ENCODE peak calls at places on chromosomes 16 and 17, in eight cellular contexts. W, S, C, M, F, D, B and T are unnamed samples. For H3K4me1 and H3K9me3, the result is how much of the 10 kb centered on the place peaks cover.

GRCh38 chr16:71927383-71927782 is 32.1 kb downstream of the IST1 start:
- DNase-seq in F (peak), S (peak), C (peak), B (peak), W (peak), M (peak), D (peak), T (peak)

GRCh38 chr16:76932541-76933211 is 258.3 kb upstream of the MON1B start:
- DNase-seq in S (no peak), M (peak), W (no peak), D (no peak), B (no peak), C (no peak), F (no peak), T (no peak)

GRCh38 chr16:84294196-84295142 is at the start of gene WFDC1:
- DNase-seq in F (no peak), W (no peak), D (no peak), B (peak), C (no peak), S (peak), M (peak), T (no peak)

GRCh38 chr16:48426244-48427135 is 41.3 kb upstream of the SIAH1 start:
- DNase-seq in D (no peak), B (no peak), S (no peak), F (no peak), M (peak), C (no peak), W (no peak), T (no peak)

GRCh38 chr17:4940625-4941021 is 555 bp downstream of the RNF167 start:
- DNase-seq in B (no peak), S (no peak), F (no peak), D (no peak), M (no peak), W (no peak), C (no peak), T (no peak)

GRCh38 chr16:69286941-69287713 is 24.0 kb upstream of the VPS4A start:
- DNase-seq in M (peak), W (peak), B (no peak), F (peak), D (no peak), S (peak), C (no peak), T (peak)

GRCh38 chr17:83191388-83192160 is 112.2 kb downstream of the METRNL start:
- DNase-seq in D (no peak), F (no peak), B (peak), S (peak), W (no peak), C (no peak), M (no peak), T (peak)

GRCh38 chr17:35313875-35314409 is 59.5 kb downstream of the SLFN11 start:
- DNase-seq in D (no peak), F (peak), W (no peak), M (no peak), C (no peak), S (peak), B (peak), T (no peak)

GRCh38 chr17:40554646-40555295 is 10.5 kb downstream of the CCR7 start:
- DNase-seq in S (peak), D (no peak), W (no peak), C (no peak), M (no peak), B (peak), F (no peak), T (peak)

GRCh38 chr16:67100569-67101300 is 9.0 kb upstream of the PHAF1 start:
- DNase-seq in S (no peak), W (peak), C (no peak), F (no peak), M (peak), B (no peak), D (no peak), T (no peak)

GRCh38 chr17:7880076-7880868 is 8.3 kb upstream of the CHD3 start:
- DNase-seq in D (no peak), M (no peak), W (no peak), C (no peak), S (no peak), B (no peak), F (no peak), T (no peak)

GRCh38 chr17:19239544-19239943 is 2.4 kb downstream of the EPN2 start:
- DNase-seq in D (peak), F (no peak), B (peak), W (no peak), S (no peak), M (no peak), C (no peak), T (peak)

DNA sequence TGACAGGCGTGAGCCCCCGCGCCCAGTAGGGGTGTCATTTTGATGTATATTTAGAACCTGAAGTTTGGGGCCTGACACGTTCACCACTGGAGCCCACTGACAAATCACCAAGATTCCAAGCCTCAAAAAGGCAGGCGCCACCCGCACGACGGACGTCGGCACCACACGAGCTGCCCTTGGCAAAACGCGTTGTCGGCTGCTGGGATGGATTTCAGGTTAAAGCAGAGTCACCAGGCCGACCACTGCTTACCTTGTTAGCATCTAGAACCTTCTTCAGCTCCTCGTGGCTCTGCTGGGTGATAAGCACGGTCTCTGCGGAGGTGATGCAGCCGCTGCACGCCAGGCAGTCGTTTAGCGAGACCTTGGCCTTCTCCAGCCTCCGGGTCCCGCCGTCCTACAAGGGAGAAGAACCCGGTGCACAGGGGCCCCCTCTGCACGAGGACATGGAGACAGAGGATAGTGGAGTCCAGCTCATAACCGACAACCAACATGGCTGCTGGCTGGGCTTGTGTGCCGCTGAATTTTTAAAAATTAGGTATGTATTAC is 3.8 kb downstream of the CIAO3 start:
- DNase-seq in B (no peak), C (no peak), M (no peak), D (no peak), F (no peak), W (no peak), S (no peak), T (no peak)
- H3K4me1 ChIP-seq in B (under half), C (under half), M (under half), D (under half), F (under half), W (under half), S (under half), T (under half)

GRCh38 chr17:12642034-12642433 is 23.7 kb upstream of the MYOCD start:
- DNase-seq in C (no peak), F (no peak), M (no peak), S (no peak), B (no peak), W (no peak), D (no peak), T (no peak)

GRCh38 chr17:12648498-12648897 is 17.2 kb upstream of the MYOCD start:
- DNase-seq in D (no peak), F (no peak), S (no peak), M (no peak), B (no peak), C (no peak), W (peak), T (no peak)

GRCh38 chr17:12647023-12647422 is 18.7 kb upstream of the MYOCD start:
- DNase-seq in D (no peak), C (no peak), F (no peak), B (no peak), M (no peak), W (no peak), S (no peak), T (no peak)

GRCh38 chr17:12643812-12644211 is 21.9 kb upstream of the MYOCD start:
- DNase-seq in C (no peak), D (no peak), F (no peak), B (no peak), S (no peak), M (no peak), W (peak), T (no peak)

GRCh38 chr17:12644623-12645022 is 21.1 kb upstream of the MYOCD start:
- DNase-seq in F (no peak), D (no peak), S (no peak), C (no peak), M (no peak), W (no peak), B (no peak), T (no peak)
- H3K9me3 ChIP-seq in F (under half), D (under half), S (under half), C (under half), M (under half), W (under half), B (under half), T (under half)

GRCh38 chr17:48484256-48484655 is 46.6 kb downstream of the HOXB1 start:
- DNase-seq in M (peak), D (no peak), F (no peak), C (no peak), B (no peak), S (no peak), W (no peak), T (no peak)

GRCh38 chr17:48487221-48487620 is 43.6 kb downstream of the HOXB1 start:
- DNase-seq in M (no peak), W (no peak), S (no peak), C (no peak), D (no peak), B (no peak), F (no peak), T (no peak)

GRCh38 chr17:48488548-48489106 is 42.2 kb downstream of the HOXB1 start:
- DNase-seq in D (no peak), W (no peak), S (no peak), B (no peak), F (no peak), C (no peak), M (no peak), T (no peak)

GRCh38 chr17:48484850-48485249 is 46.0 kb downstream of the HOXB1 start:
- DNase-seq in M (peak), D (no peak), B (no peak), S (no peak), F (no peak), C (peak), W (peak), T (no peak)

GRCh38 chr17:48486557-48486956 is 44.3 kb downstream of the HOXB1 start:
- DNase-seq in D (no peak), M (peak), C (peak), F (no peak), S (no peak), B (no peak), W (peak), T (no peak)
- TF ChIP-seq CTCF in D (no peak), M (peak), C (peak), F (no peak), S (no peak), B (no peak), W (no peak), T (no peak)

GRCh38 chr17:17786998-17787397 is 49.8 kb downstream of the SREBF1 start:
- DNase-seq in W (no peak), M (no peak), S (no peak), F (no peak), D (no peak), B (no peak), C (no peak), T (no peak)

GRCh38 chr17:17783121-17783824 is 53.5 kb downstream of the SREBF1 start:
- DNase-seq in S (no peak), W (no peak), D (peak), B (peak), C (no peak), F (peak), M (no peak), T (peak)

GRCh38 chr17:17783825-17784598 is 52.8 kb downstream of the SREBF1 start:
- DNase-seq in B (peak), D (no peak), F (peak), C (no peak), W (no peak), M (no peak), S (no peak), T (peak)

GRCh38 chr17:17784599-17785264 is 52.1 kb downstream of the SREBF1 start:
- DNase-seq in B (peak), F (no peak), M (no peak), S (no peak), D (no peak), W (peak), C (no peak), T (no peak)

GRCh38 chr17:17785407-17785806 is 51.4 kb downstream of the SREBF1 start:
- DNase-seq in W (no peak), D (no peak), M (no peak), F (no peak), B (peak), C (no peak), S (no peak), T (no peak)
- H3K4me1 ChIP-seq in W (half or more), D (under half), M (under half), F (half or more), B (under half), C (under half), S (under half), T (under half)